ENCODE peak calls at places on chromosomes 13 and 19, in four cellular contexts. P is GDM1; E is skeletal muscle cell; A is stimulated activated CD4-positive, alpha-beta T cell treated with anti-CD3 and anti-CD28 coated beads, Interleukin-1b, Interleukin-23, amount 100 ng/mL, for 48 hours. H is an unnamed sample.

GRCh38 chr19:15243236-15243957 is 11.1 kb upstream of the EPHX3 start:
- DNase-seq in E (no peak), A (no peak), P (no peak), H (no peak)

GRCh38 chr13:26280822-26281221 is 26.9 kb downstream of the CDK8 start:
- DNase-seq in P (no peak), E (no peak), A (no peak), H (no peak)

GRCh38 chr13:41833851-41834250 is 127.1 kb downstream of the VWA8 start:
- DNase-seq in A (no peak), P (no peak), E (no peak), H (no peak)

GRCh38 chr19:16335226-16335625 is 10.6 kb downstream of the KLF2 start:
- DNase-seq in P (no peak), A (no peak), E (no peak), H (no peak)

GRCh38 chr19:41957161-41957837 is 1.8 kb downstream of the RABAC1 start:
- DNase-seq in A (no peak), E (no peak), P (no peak), H (no peak)

GRCh38 chr19:39247701-39248664 is 673 bp downstream of the IFNL4 start:
- DNase-seq in P (no peak), A (no peak), E (no peak), H (no peak)

GRCh38 chr19:1363599-1363998 is 20.1 kb upstream of the NDUFS7 start:
- DNase-seq in P (peak; percentile 28), E (no peak), A (no peak), H (no peak)

GRCh38 chr19:18417250-18418033 is 1.8 kb upstream of the SSBP4 start:
- DNase-seq in P (peak; percentile 90), A (no peak), E (peak; percentile 59), H (peak; percentile 69)

GRCh38 chr19:33316521-33317284 is 14.4 kb upstream of the CEBPA start:
- DNase-seq in E (no peak), A (no peak), P (no peak), H (no peak)

GRCh38 chr13:80469841-80470378 is 129.0 kb upstream of the SPRY2 start:
- DNase-seq in E (peak; percentile 100), A (no peak), P (no peak), H (peak; percentile 99)

GRCh38 chr19:35736913-35737886 is 5.1 kb downstream of the IGFLR1 start:
- DNase-seq in A (no peak), E (no peak), P (no peak), H (no peak)

GRCh38 chr13:33611016-33611805 is 206.7 kb upstream of the RFC3 start:
- DNase-seq in P (no peak), A (no peak), E (peak; percentile 45), H (peak; percentile 52)

GRCh38 chr13:98293103-98293502 is 116.0 kb upstream of the RNF113B start:
- DNase-seq in P (no peak), E (no peak), A (no peak), H (no peak)

GRCh38 chr13:60707878-60708277 is 310.9 kb downstream of the TDRD3 start:
- DNase-seq in E (no peak), A (no peak), P (no peak), H (no peak)

GRCh38 chr13:23440821-23441608 is 7.5 kb upstream of the SACS start:
- DNase-seq in A (no peak), P (no peak), E (no peak), H (no peak)

GRCh38 chr19:46390866-46391265 is 22.5 kb downstream of the CCDC8 start:
- DNase-seq in A (no peak), E (no peak), P (no peak), H (no peak)

GRCh38 chr13:79937311-79938243 is 403.3 kb downstream of the SPRY2 start:
- DNase-seq in P (no peak), A (no peak), E (no peak), H (no peak)

GRCh38 chr13:83955011-83955410 is 72.7 kb upstream of the SLITRK1 start:
- DNase-seq in P (no peak), E (no peak), A (no peak), H (no peak)

GRCh38 chr19:6032381-6032780 is 54.4 kb upstream of the RANBP3 start:
- DNase-seq in A (no peak), E (no peak), P (no peak), H (no peak)

GRCh38 chr19:2150794-2151338 is 500 bp downstream of the AP3D1 start:
- DNase-seq in A (no peak), E (no peak), P (no peak), H (no peak)

GRCh38 chr13:60001892-60002291 is 161.8 kb downstream of the DIAPH3 start:
- DNase-seq in P (no peak), A (no peak), E (no peak), H (no peak)

GRCh38 chr13:31951215-31951678 is 80.3 kb upstream of the FRY start:
- DNase-seq in A (no peak), E (no peak), P (peak; percentile 66), H (no peak)

GRCh38 chr13:51475727-51476521 is 23.1 kb upstream of the INTS6 start:
- DNase-seq in P (peak; percentile 19), A (no peak), E (no peak), H (no peak)

GRCh38 chr13:68995972-68996670 is 1111.5 kb upstream of the ATXN8OS start:
- DNase-seq in P (no peak), E (no peak), A (no peak), H (no peak)

GRCh38 chr13:113902956-113903355 is 39.1 kb upstream of the GAS6 start:
- DNase-seq in A (no peak), E (no peak), P (no peak), H (no peak)

GRCh38 chr13:107874456-107874855 is 340.9 kb downstream of the LIG4 start:
- DNase-seq in E (no peak), A (no peak), P (no peak), H (no peak)

GRCh38 chr19:17615889-17616685 is 60.6 kb downstream of the COLGALT1 start:
- DNase-seq in A (no peak), P (no peak), E (no peak), H (no peak)

GRCh38 chr13:21341637-21342422 is 117.3 kb downstream of the ZDHHC20 start:
- DNase-seq in A (no peak), P (no peak), E (no peak), H (no peak)

GRCh38 chr13:99228737-99229691 is 28.4 kb downstream of the UBAC2 start:
- DNase-seq in E (peak; percentile 7), A (no peak), P (no peak), H (no peak)

GRCh38 chr13:83216521-83217245 is 665.6 kb downstream of the SLITRK1 start:
- DNase-seq in E (no peak), P (no peak), A (no peak), H (no peak)

GRCh38 chr13:38685974-38686571 is 804 bp upstream of the FREM2 start:
- DNase-seq in A (no peak), E (no peak), P (no peak), H (peak; percentile 5)

GRCh38 chr19:6402834-6403608 is 10.1 kb upstream of the GTF2F1 start:
- DNase-seq in E (peak; percentile 60), P (no peak), A (no peak), H (peak; percentile 27)

GRCh38 chr19:13119654-13120053 is 1.6 kb downstream of the NACC1 start:
- DNase-seq in A (no peak), E (no peak), P (no peak), H (no peak)